ENCODE peak calls at places on chromosome 11, in four cellular contexts. H, O, M and X are unnamed samples.

GRCh38 chr11:2305862-2306823 is 4.3 kb downstream of the TSPAN32 start:
- DNase-seq in M (no peak), H (no peak), O (no peak), X (no peak)

GRCh38 chr11:120180571-120181445 is 30.0 kb upstream of the OAF start:
- DNase-seq in H (no peak), O (no peak), M (peak), X (peak)

GRCh38 chr11:64146036-64146943 is 19.6 kb downstream of the MACROD1 start:
- DNase-seq in H (peak), O (no peak), M (peak), X (peak)

GRCh38 chr11:87012089-87012488 is 25.6 kb upstream of the TMEM135 start:
- DNase-seq in O (no peak), M (peak), H (no peak), X (no peak)

GRCh38 chr11:22928207-22928917 is 68.1 kb upstream of the CCDC179 start:
- DNase-seq in M (no peak), H (no peak), O (no peak), X (no peak)

GRCh38 chr11:61417670-61418069 is 12.1 kb downstream of the CPSF7 start:
- DNase-seq in M (peak), H (no peak), O (no peak), X (no peak)

GRCh38 chr11:119885861-119886567 is 157.0 kb upstream of the NECTIN1 start:
- DNase-seq in M (no peak), O (no peak), H (no peak), X (no peak)

GRCh38 chr11:2671748-2672147 is 28.0 kb downstream of the KCNQ1OT1 start:
- DNase-seq in H (no peak), O (no peak), M (no peak), X (no peak)

GRCh38 chr11:8251767-8252295 is 11.8 kb downstream of the LMO1 start:
- DNase-seq in H (peak), M (no peak), O (no peak), X (no peak)

GRCh38 chr11:113923572-113923971 is 19.0 kb downstream of the HTR3B start:
- DNase-seq in H (no peak), M (no peak), O (no peak), X (no peak)

GRCh38 chr11:74371269-74372039 is 26.8 kb downstream of the PGM2L1 start:
- DNase-seq in O (no peak), M (no peak), H (no peak), X (no peak)
- TF ChIP-seq ATF3 in O (no peak), M (no peak), H (no peak), X (no peak)

GRCh38 chr11:35764414-35764813 is 101.8 kb downstream of the TRIM44 start:
- DNase-seq in H (no peak), M (no peak), O (no peak), X (no peak)

GRCh38 chr11:35766651-35767050 is 104.1 kb downstream of the TRIM44 start:
- DNase-seq in M (no peak), O (no peak), H (no peak), X (no peak)

GRCh38 chr11:35763772-35764171 is 101.2 kb downstream of the TRIM44 start:
- DNase-seq in O (no peak), M (no peak), H (no peak), X (no peak)

GRCh38 chr11:35763301-35763700 is 100.7 kb downstream of the TRIM44 start:
- DNase-seq in H (no peak), O (no peak), M (no peak), X (no peak)

DNA sequence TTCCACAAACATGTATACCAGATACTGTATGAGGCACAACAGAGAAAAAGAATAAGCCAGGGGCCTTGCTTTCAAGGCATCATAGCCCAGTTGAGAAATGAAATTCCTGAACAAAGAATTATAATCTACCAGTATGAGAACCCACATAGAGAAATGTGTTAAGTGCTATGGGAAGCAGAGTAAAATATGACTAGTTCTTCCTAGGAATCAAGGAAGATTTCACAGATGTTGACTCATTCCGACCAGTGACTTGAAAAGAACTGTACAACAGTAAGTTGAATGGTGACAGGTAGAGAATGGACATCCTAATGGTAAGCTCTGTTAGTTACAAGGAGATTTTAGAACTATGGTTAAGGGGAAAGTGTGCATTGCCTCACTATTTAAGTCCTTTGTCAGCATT is 102.6 kb downstream of the TRIM44 start:
- DNase-seq in O (no peak), M (no peak), H (no peak), X (no peak)
- TF ChIP-seq CREM in O (no peak), M (no peak), H (no peak), X (no peak)

GRCh38 chr11:76044750-76045320 is 161.5 kb downstream of the WNT11 start:
- DNase-seq in H (no peak), M (no peak), O (no peak), X (no peak)
- TF ChIP-seq ATF3 in H (no peak), M (no peak), O (no peak), X (no peak)

DNA sequence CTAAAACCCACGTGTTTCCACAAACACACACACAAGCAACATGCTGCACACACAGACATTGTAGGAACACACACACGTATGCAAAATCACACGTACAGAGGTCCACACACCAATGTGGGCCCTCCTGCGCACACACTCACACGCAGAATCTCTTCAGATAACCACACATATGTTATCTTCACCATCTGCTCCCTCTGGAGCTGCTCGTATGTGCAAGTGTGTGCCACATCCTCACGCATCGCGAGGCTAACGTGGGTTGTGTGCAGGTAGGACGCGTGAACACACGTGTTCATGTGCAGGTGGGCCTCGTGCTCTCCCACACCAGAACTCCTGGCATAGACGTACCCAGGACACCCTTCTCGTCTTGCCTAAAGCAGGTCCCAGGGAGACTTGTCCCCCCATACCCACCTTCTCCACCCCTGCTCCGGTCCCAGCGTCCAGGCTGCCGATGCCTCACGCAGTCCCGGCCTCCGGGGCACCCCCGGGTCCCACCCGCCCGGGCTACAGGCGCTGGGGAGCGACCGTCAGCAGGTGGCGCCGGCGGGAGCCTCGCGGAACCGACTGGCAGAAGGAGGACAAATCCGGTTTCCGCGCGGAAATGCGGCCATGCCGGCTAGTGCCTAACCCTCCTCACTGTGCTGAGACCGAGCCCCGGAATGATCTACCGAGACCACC is 10.3 kb upstream of the IGSF9B start:
- DNase-seq in O (no peak), H (peak), M (no peak), X (peak)
- TF ChIP-seq CREM in O (no peak), H (no peak), M (no peak), X (no peak)